ENCODE peak calls at places on chromosome X, in four cellular contexts. One of them, this sample, is unnamed.

GRCh38 chrX:30939928-30940327 is 50.9 kb upstream of the TAB3 start:
- DNase-seq in HCT116: no peak
- DNase-seq in left lung: no peak
- DNase-seq in EL: no peak
- DNase-seq in this sample: no peak

GRCh38 chrX:77436682-77437081 is 10.5 kb upstream of the FGF16 start:
- DNase-seq in HCT116: no peak
- DNase-seq in left lung: no peak
- DNase-seq in EL: peak
- DNase-seq in this sample: no peak

GRCh38 chrX:118271770-118272169 is 74.1 kb upstream of the WDR44 start:
- DNase-seq in HCT116: no peak
- DNase-seq in left lung: no peak
- DNase-seq in EL: no peak
- DNase-seq in this sample: no peak

GRCh38 chrX:10582215-10582733 is 38.1 kb downstream of the MID1 start:
- DNase-seq in HCT116: peak
- DNase-seq in left lung: no peak
- DNase-seq in EL: peak
- DNase-seq in this sample: no peak

GRCh38 chrX:131795442-131796229 is 227.5 kb upstream of the STK26 start:
- DNase-seq in HCT116: no peak
- DNase-seq in left lung: no peak
- DNase-seq in EL: no peak
- DNase-seq in this sample: no peak

GRCh38 chrX:1481636-1482529 is 29.2 kb upstream of the ASMTL start:
- DNase-seq in HCT116: peak
- DNase-seq in left lung: peak
- DNase-seq in EL: peak
- DNase-seq in this sample: peak

GRCh38 chrX:1870421-1870820 is 255.6 kb downstream of the ASMT start:
- DNase-seq in HCT116: no peak
- DNase-seq in left lung: no peak
- DNase-seq in EL: no peak
- DNase-seq in this sample: no peak

GRCh38 chrX:135185795-135186443 is 14.7 kb upstream of the CT55 start:
- DNase-seq in HCT116: peak
- DNase-seq in left lung: no peak
- DNase-seq in EL: peak
- DNase-seq in this sample: no peak

GRCh38 chrX:31633349-31633748 is 561.5 kb upstream of the FTHL17 start:
- DNase-seq in HCT116: no peak
- DNase-seq in left lung: no peak
- DNase-seq in EL: no peak
- DNase-seq in this sample: no peak

GRCh38 chrX:39201305-39201990 is 400.2 kb downstream of the MID1IP1 start:
- DNase-seq in HCT116: no peak
- DNase-seq in left lung: no peak
- DNase-seq in EL: no peak
- DNase-seq in this sample: no peak

GRCh38 chrX:123330229-123330942 is 146.3 kb downstream of the GRIA3 start:
- DNase-seq in HCT116: no peak
- DNase-seq in left lung: no peak
- DNase-seq in EL: no peak
- DNase-seq in this sample: no peak

GRCh38 chrX:72245461-72246089 is 6.7 kb upstream of the ERCC6L start:
- DNase-seq in HCT116: peak
- DNase-seq in left lung: peak
- DNase-seq in EL: peak
- DNase-seq in this sample: peak

GRCh38 chrX:9847071-9847470 is 60.8 kb downstream of the SHROOM2 start:
- DNase-seq in HCT116: no peak
- DNase-seq in left lung: no peak
- DNase-seq in EL: peak
- DNase-seq in this sample: no peak

GRCh38 chrX:131783555-131784338 is 239.4 kb upstream of the STK26 start:
- DNase-seq in HCT116: no peak
- DNase-seq in left lung: peak
- DNase-seq in EL: no peak
- DNase-seq in this sample: no peak

GRCh38 chrX:70172226-70172625 is 5.1 kb upstream of the DGAT2L6 start:
- DNase-seq in HCT116: no peak
- DNase-seq in left lung: no peak
- DNase-seq in EL: no peak
- DNase-seq in this sample: no peak

GRCh38 chrX:150361777-150362351 is 1.3 kb upstream of the MAMLD1 start:
- DNase-seq in HCT116: no peak
- DNase-seq in left lung: no peak
- DNase-seq in EL: peak
- DNase-seq in this sample: peak

GRCh38 chrX:13091111-13091765 is 46.8 kb upstream of the FAM9C start:
- DNase-seq in HCT116: no peak
- DNase-seq in left lung: no peak
- DNase-seq in EL: no peak
- DNase-seq in this sample: no peak

GRCh38 chrX:44989995-44990770 is 117.2 kb downstream of the KDM6A start:
- DNase-seq in HCT116: no peak
- DNase-seq in left lung: no peak
- DNase-seq in EL: no peak
- DNase-seq in this sample: no peak

GRCh38 chrX:135345328-135345645 is 36.0 kb downstream of the ETDC start:
- DNase-seq in HCT116: no peak
- DNase-seq in left lung: no peak
- DNase-seq in EL: peak
- DNase-seq in this sample: peak

GRCh38 chrX:13659057-13659456 is 6.1 kb downstream of the TCEANC start:
- DNase-seq in HCT116: no peak
- DNase-seq in left lung: no peak
- DNase-seq in EL: peak
- DNase-seq in this sample: no peak

GRCh38 chrX:24173115-24173847 is 23.8 kb downstream of the ZFX start:
- DNase-seq in HCT116: no peak
- DNase-seq in left lung: no peak
- DNase-seq in EL: no peak
- DNase-seq in this sample: no peak

GRCh38 chrX:23386726-23387125 is 52.1 kb downstream of the PTCHD1 start:
- DNase-seq in HCT116: no peak
- DNase-seq in left lung: no peak
- DNase-seq in EL: no peak
- DNase-seq in this sample: no peak

GRCh38 chrX:96372313-96373046 is 312.2 kb upstream of the DIAPH2 start:
- DNase-seq in HCT116: peak
- DNase-seq in left lung: no peak
- DNase-seq in EL: peak
- DNase-seq in this sample: no peak

GRCh38 chrX:68570598-68570997 is 71.7 kb downstream of the YIPF6 start:
- DNase-seq in HCT116: no peak
- DNase-seq in left lung: no peak
- DNase-seq in EL: no peak
- DNase-seq in this sample: no peak

GRCh38 chrX:17580529-17581155 is 156.7 kb upstream of the SCML1 start:
- DNase-seq in HCT116: no peak
- DNase-seq in left lung: no peak
- DNase-seq in EL: peak
- DNase-seq in this sample: peak

GRCh38 chrX:136889269-136889668 is 8.7 kb upstream of the RBMX start:
- DNase-seq in HCT116: no peak
- DNase-seq in left lung: no peak
- DNase-seq in EL: no peak
- DNase-seq in this sample: no peak

GRCh38 chrX:16666541-16666940 is 16.6 kb downstream of the S100G start:
- DNase-seq in HCT116: no peak
- DNase-seq in left lung: no peak
- DNase-seq in EL: peak
- DNase-seq in this sample: no peak

GRCh38 chrX:125475482-125475881 is 155.8 kb downstream of the TEX13C start:
- DNase-seq in HCT116: no peak
- DNase-seq in left lung: no peak
- DNase-seq in EL: no peak
- DNase-seq in this sample: no peak

This sample was measured in heart right ventricle.